ENCODE peak calls at places on chromosome 1, in six cellular contexts. E is uterus; T is psoas muscle; D is DMS153; I is vagina; C is CD4-positive, alpha-beta T cell. F is an unnamed sample.
A peak's percentile ranks its signal among the peaks of the same experiment; 100 is the strongest.

GRCh38 chr1:58895559-58896135 is 111.8 kb upstream of the JUN start:
- DNase-seq in E (no peak), T (no peak), D (no peak), I (no peak), C (no peak), F (peak; percentile 68)

GRCh38 chr1:46493316-46494032 is 3.8 kb downstream of the DMBX1 start:
- DNase-seq in E (no peak), T (no peak), D (no peak), I (no peak), C (no peak), F (no peak)

GRCh38 chr1:70720133-70720920 is 309.3 kb downstream of the CTH start:
- DNase-seq in E (no peak), T (no peak), D (peak; percentile 37), I (no peak), C (no peak), F (no peak)

GRCh38 chr1:42983675-42984074 is 25.0 kb upstream of the SLC2A1 start:
- DNase-seq in E (no peak), T (no peak), D (no peak), I (no peak), C (no peak), F (no peak)

GRCh38 chr1:8158995-8159394 is 132.9 kb upstream of the ERRFI1 start:
- DNase-seq in E (no peak), T (no peak), D (no peak), I (no peak), C (no peak), F (no peak)

GRCh38 chr1:61951731-61952585 is 209.7 kb downstream of the PATJ start:
- DNase-seq in E (no peak), T (no peak), D (no peak), I (no peak), C (no peak), F (peak; percentile 53)

GRCh38 chr1:198444792-198445191 is 95.7 kb downstream of the ATP6V1G3 start:
- DNase-seq in E (no peak), T (no peak), D (no peak), I (no peak), C (no peak), F (no peak)

GRCh38 chr1:186498695-186499389 is 37.9 kb upstream of the PDC start:
- DNase-seq in E (no peak), T (no peak), D (no peak), I (no peak), C (no peak), F (no peak)

GRCh38 chr1:83942914-83943313 is 56.0 kb downstream of the TTLL7 start:
- DNase-seq in E (no peak), T (no peak), D (no peak), I (no peak), C (no peak), F (no peak)